ENCODE peak calls at places on chromosomes 6 and 20, in seven cellular contexts. One of them, this sample, is unnamed.

GRCh38 chr6:19301980-19302379 is 535.2 kb upstream of the ID4 start:
- DNase-seq in iPS-NIHi11: peak; percentile 46
- DNase-seq in T follicular helper cell: no peak
- DNase-seq in mesenchymal stem cell: no peak
- DNase-seq in stimulated activated CD8-positive, alpha-beta memory T cell treated with anti-CD3 and anti-CD28 coated beads, Interleukin-7, amount 100 ng/mL, for 1 hour: no peak
- DNase-seq in mucosa of descending colon: no peak
- DNase-seq in Calu3: no peak
- DNase-seq in this sample: no peak

GRCh38 chr6:23775127-23775526 is 350.9 kb upstream of the NRSN1 start:
- DNase-seq in Calu3: no peak
- DNase-seq in T follicular helper cell: no peak
- DNase-seq in mesenchymal stem cell: peak; percentile 8
- DNase-seq in stimulated activated CD8-positive, alpha-beta memory T cell treated with anti-CD3 and anti-CD28 coated beads, Interleukin-7, amount 100 ng/mL, for 1 hour: no peak
- DNase-seq in iPS-NIHi11: no peak
- DNase-seq in mucosa of descending colon: no peak
- DNase-seq in this sample: no peak

GRCh38 chr20:51447097-51447764 is 95.3 kb downstream of the NFATC2 start:
- DNase-seq in iPS-NIHi11: no peak
- DNase-seq in Calu3: peak; percentile 64
- DNase-seq in T follicular helper cell: no peak
- DNase-seq in mesenchymal stem cell: peak; percentile 93
- DNase-seq in mucosa of descending colon: peak; percentile 26
- DNase-seq in stimulated activated CD8-positive, alpha-beta memory T cell treated with anti-CD3 and anti-CD28 coated beads, Interleukin-7, amount 100 ng/mL, for 1 hour: no peak
- DNase-seq in this sample: no peak

GRCh38 chr6:113755449-113756289 is 101.5 kb upstream of the MARCKS start:
- DNase-seq in T follicular helper cell: no peak
- DNase-seq in iPS-NIHi11: no peak
- DNase-seq in mesenchymal stem cell: no peak
- DNase-seq in mucosa of descending colon: no peak
- DNase-seq in Calu3: no peak
- DNase-seq in stimulated activated CD8-positive, alpha-beta memory T cell treated with anti-CD3 and anti-CD28 coated beads, Interleukin-7, amount 100 ng/mL, for 1 hour: no peak
- DNase-seq in this sample: peak; percentile 24

GRCh38 chr6:97175806-97176205 is 107.2 kb downstream of the MMS22L start:
- DNase-seq in mucosa of descending colon: no peak
- DNase-seq in Calu3: no peak
- DNase-seq in stimulated activated CD8-positive, alpha-beta memory T cell treated with anti-CD3 and anti-CD28 coated beads, Interleukin-7, amount 100 ng/mL, for 1 hour: no peak
- DNase-seq in T follicular helper cell: no peak
- DNase-seq in mesenchymal stem cell: no peak
- DNase-seq in iPS-NIHi11: no peak
- DNase-seq in this sample: no peak

GRCh38 chr6:107217248-107217647 is 101.9 kb upstream of the BEND3 start:
- DNase-seq in mucosa of descending colon: no peak
- DNase-seq in stimulated activated CD8-positive, alpha-beta memory T cell treated with anti-CD3 and anti-CD28 coated beads, Interleukin-7, amount 100 ng/mL, for 1 hour: no peak
- DNase-seq in mesenchymal stem cell: no peak
- DNase-seq in T follicular helper cell: no peak
- DNase-seq in Calu3: no peak
- DNase-seq in iPS-NIHi11: no peak
- DNase-seq in this sample: no peak

GRCh38 chr6:30548375-30548774 is 7.9 kb downstream of the GNL1 start:
- DNase-seq in Calu3: no peak
- DNase-seq in stimulated activated CD8-positive, alpha-beta memory T cell treated with anti-CD3 and anti-CD28 coated beads, Interleukin-7, amount 100 ng/mL, for 1 hour: no peak
- DNase-seq in mesenchymal stem cell: no peak
- DNase-seq in iPS-NIHi11: no peak
- DNase-seq in mucosa of descending colon: no peak
- DNase-seq in T follicular helper cell: no peak
- DNase-seq in this sample: no peak

GRCh38 chr6:104623052-104623690 is 236.5 kb downstream of the HACE1 start:
- DNase-seq in iPS-NIHi11: peak; percentile 33
- DNase-seq in stimulated activated CD8-positive, alpha-beta memory T cell treated with anti-CD3 and anti-CD28 coated beads, Interleukin-7, amount 100 ng/mL, for 1 hour: no peak
- DNase-seq in Calu3: peak; percentile 16
- DNase-seq in mesenchymal stem cell: peak; percentile 52
- DNase-seq in T follicular helper cell: no peak
- DNase-seq in mucosa of descending colon: peak; percentile 25
- DNase-seq in this sample: no peak

GRCh38 chr20:49320460-49320859 is 42.6 kb upstream of the ZNFX1 start:
- DNase-seq in mesenchymal stem cell: peak; percentile 62
- DNase-seq in Calu3: peak; percentile 58
- DNase-seq in T follicular helper cell: no peak
- DNase-seq in mucosa of descending colon: no peak
- DNase-seq in iPS-NIHi11: peak; percentile 72
- DNase-seq in stimulated activated CD8-positive, alpha-beta memory T cell treated with anti-CD3 and anti-CD28 coated beads, Interleukin-7, amount 100 ng/mL, for 1 hour: no peak
- DNase-seq in this sample: no peak

GRCh38 chr6:25329156-25329555 is 50.0 kb downstream of the CARMIL1 start:
- DNase-seq in mesenchymal stem cell: no peak
- DNase-seq in Calu3: no peak
- DNase-seq in T follicular helper cell: no peak
- DNase-seq in stimulated activated CD8-positive, alpha-beta memory T cell treated with anti-CD3 and anti-CD28 coated beads, Interleukin-7, amount 100 ng/mL, for 1 hour: no peak
- DNase-seq in iPS-NIHi11: no peak
- DNase-seq in mucosa of descending colon: no peak
- DNase-seq in this sample: no peak

GRCh38 chr6:161954699-161955276 is 680.9 kb upstream of the AGPAT4 start:
- DNase-seq in stimulated activated CD8-positive, alpha-beta memory T cell treated with anti-CD3 and anti-CD28 coated beads, Interleukin-7, amount 100 ng/mL, for 1 hour: no peak
- DNase-seq in T follicular helper cell: no peak
- DNase-seq in mesenchymal stem cell: no peak
- DNase-seq in iPS-NIHi11: no peak
- DNase-seq in Calu3: no peak
- DNase-seq in mucosa of descending colon: no peak
- DNase-seq in this sample: no peak